ENCODE peak calls at places on chromosome 2, in seven cellular contexts. I, K, Y, G, P, T and M are unnamed samples.
A peak's percentile ranks its signal among the peaks of the same experiment; 100 is the strongest.

GRCh38 chr2:46997884-46998283 is 82.3 kb upstream of the MCFD2 start:
- DNase-seq in Y (no peak), P (no peak), K (no peak), I (no peak), T (no peak), G (no peak), M (no peak)

GRCh38 chr2:37615808-37616673 is 55.4 kb downstream of the CDC42EP3 start:
- DNase-seq in K (no peak), G (no peak), I (no peak), P (no peak), T (no peak), Y (no peak), M (no peak)

GRCh38 chr2:165462433-165462832 is 7.1 kb upstream of the CSRNP3 start:
- DNase-seq in G (no peak), T (no peak), Y (no peak), K (no peak), I (no peak), P (no peak), M (no peak)

GRCh38 chr2:205405194-205405593 is 277.1 kb upstream of the NRP2 start:
- DNase-seq in T (no peak), Y (peak; percentile 14), P (peak; percentile 70), K (peak; percentile 57), I (no peak), G (no peak), M (no peak)

GRCh38 chr2:223047260-223047761 is 4.7 kb upstream of the KCNE4 start:
- DNase-seq in G (peak; percentile 57), K (peak; percentile 97), P (peak; percentile 89), T (peak; percentile 97), Y (peak; percentile 88), I (peak; percentile 68), M (no peak)

GRCh38 chr2:181846359-181846758 is 45.2 kb upstream of the ITPRID2 start:
- DNase-seq in G (no peak), Y (no peak), P (no peak), I (no peak), K (no peak), T (no peak), M (no peak)

GRCh38 chr2:133346654-133347053 is 221.6 kb downstream of the NCKAP5 start:
- DNase-seq in K (peak; percentile 93), G (peak; percentile 21), P (peak; percentile 61), I (peak; percentile 23), Y (peak; percentile 79), T (peak; percentile 82), M (no peak)

GRCh38 chr2:21229302-21229701 is 105.5 kb downstream of the TDRD15 start:
- DNase-seq in K (no peak), T (no peak), Y (no peak), G (no peak), P (no peak), I (no peak), M (no peak)

GRCh38 chr2:20012282-20013060 is at the start of gene MATN3:
- DNase-seq in G (peak; percentile 59), Y (peak; percentile 20), T (no peak), K (no peak), P (no peak), I (peak; percentile 56), M (peak; percentile 16)

GRCh38 chr2:8549273-8549922 is 132.5 kb upstream of the ID2 start:
- DNase-seq in K (no peak), P (no peak), Y (no peak), I (no peak), G (no peak), T (no peak), M (no peak)

GRCh38 chr2:8548871-8549221 is 133.0 kb upstream of the ID2 start:
- DNase-seq in K (no peak), I (no peak), P (no peak), G (no peak), Y (no peak), T (no peak), M (no peak)

GRCh38 chr2:8546319-8547283 is 135.3 kb upstream of the ID2 start:
- DNase-seq in T (no peak), Y (no peak), I (no peak), P (no peak), G (no peak), K (no peak), M (no peak)

GRCh38 chr2:8547284-8548064 is 134.4 kb upstream of the ID2 start:
- DNase-seq in P (no peak), Y (no peak), I (no peak), K (no peak), T (no peak), G (no peak), M (no peak)

GRCh38 chr2:8548065-8548870 is 133.6 kb upstream of the ID2 start:
- DNase-seq in P (no peak), K (no peak), Y (no peak), T (no peak), I (no peak), G (no peak), M (no peak)
- TF ChIP-seq CTCF in P (peak; percentile 6), K (no peak), Y (no peak), T (no peak), I (no peak), G (no peak), M (no peak)

GRCh38 chr2:63053889-63054725 is 3.5 kb downstream of the OTX1 start:
- DNase-seq in P (no peak), Y (no peak), T (no peak), K (no peak), G (no peak), I (peak; percentile 13), M (no peak)

GRCh38 chr2:63055510-63056308 is 5.1 kb downstream of the OTX1 start:
- DNase-seq in T (no peak), K (no peak), G (no peak), P (no peak), I (no peak), Y (no peak), M (no peak)

GRCh38 chr2:63056309-63057065 is 5.9 kb downstream of the OTX1 start:
- DNase-seq in T (no peak), G (no peak), K (no peak), P (no peak), Y (no peak), I (peak; percentile 28), M (no peak)

GRCh38 chr2:63053235-63053888 is 2.7 kb downstream of the OTX1 start:
- DNase-seq in P (no peak), I (no peak), Y (no peak), G (no peak), K (no peak), T (no peak), M (no peak)

GRCh38 chr2:63054812-63055509 is 4.3 kb downstream of the OTX1 start:
- DNase-seq in T (no peak), K (no peak), P (no peak), G (no peak), I (no peak), Y (no peak), M (no peak)
- H3K4me3 ChIP-seq in T (no peak overlapping the region), K (no peak overlapping the region), P (no peak overlapping the region), G (no peak overlapping the region), I (no peak overlapping the region), Y (no peak overlapping the region), M (no peak overlapping the region)

GRCh38 chr2:112646791-112647720 is 1.3 kb downstream of the SLC20A1 start:
- DNase-seq in G (peak; percentile 32), K (no peak), P (no peak), Y (no peak), T (no peak), I (no peak), M (no peak)
- TF ChIP-seq CTCF in G (no peak), K (peak; percentile 5), P (peak; percentile 7), Y (peak; percentile 4), T (no peak), I (no peak), M (no peak)

GRCh38 chr2:224638338-224638823 is 53.2 kb upstream of the CUL3 start:
- DNase-seq in T (no peak), I (no peak), K (no peak), Y (no peak), G (no peak), P (no peak), M (no peak)
- H3K4me3 ChIP-seq in T (no peak overlapping the region), I (no peak overlapping the region), K (no peak overlapping the region), Y (no peak overlapping the region), G (no peak overlapping the region), P (no peak overlapping the region), M (no peak overlapping the region)

GRCh38 chr2:118186858-118187254 is 98.6 kb downstream of the INSIG2 start:
- DNase-seq in P (no peak), T (no peak), G (no peak), I (no peak), K (no peak), Y (no peak), M (no peak)

GRCh38 chr2:118186110-118186857 is 98.0 kb downstream of the INSIG2 start:
- DNase-seq in Y (peak; percentile 84), I (peak; percentile 92), P (peak; percentile 51), K (peak; percentile 75), T (peak; percentile 17), G (peak; percentile 86), M (peak; percentile 28)

GRCh38 chr2:118190365-118190916 is 102.2 kb downstream of the INSIG2 start:
- DNase-seq in T (no peak), I (no peak), Y (no peak), G (no peak), K (no peak), P (no peak), M (no peak)

DNA sequence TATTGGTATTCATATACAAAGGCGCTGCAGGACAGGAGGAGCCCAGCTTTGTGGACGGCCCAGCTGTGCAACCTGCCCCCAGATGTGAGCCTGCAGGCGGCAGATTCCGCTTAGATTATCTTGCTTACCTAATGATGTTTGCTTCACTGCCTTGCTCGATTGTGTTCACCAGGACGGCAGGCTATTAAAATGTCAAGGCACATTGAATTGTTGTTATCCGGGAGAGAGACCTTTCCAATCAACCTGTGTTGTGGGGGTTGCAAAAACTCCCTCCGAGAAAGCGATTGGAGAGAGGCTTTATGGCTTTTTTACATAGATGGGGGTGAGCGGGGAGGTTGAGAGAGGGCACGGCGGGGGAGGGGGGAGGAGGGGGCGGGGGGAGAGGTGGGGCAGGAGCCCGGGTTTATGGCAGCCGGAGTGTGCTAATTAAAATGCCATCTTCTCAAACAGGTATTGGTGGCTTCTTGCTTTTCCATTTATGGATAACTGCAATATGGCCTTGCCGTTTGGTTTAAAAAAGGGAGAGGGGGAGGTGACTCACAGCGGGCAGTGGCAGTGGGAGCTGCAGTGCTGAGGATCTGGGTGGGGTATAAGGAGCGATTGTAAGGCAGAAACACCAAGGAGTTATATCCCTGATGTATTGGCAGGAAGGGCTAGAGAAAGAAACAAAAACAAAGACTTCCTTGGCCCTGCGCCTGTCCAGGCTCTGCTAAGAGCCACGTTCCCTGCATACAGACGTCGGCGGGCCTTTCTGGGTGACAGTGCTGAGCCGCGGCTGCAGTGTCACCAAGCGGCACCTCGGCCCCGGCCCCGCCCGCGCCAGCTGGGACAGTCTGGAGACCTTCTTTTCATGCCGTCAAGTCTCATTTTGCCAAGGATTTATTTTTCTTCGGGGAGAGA is 97.2 kb downstream of the INSIG2 start:
- DNase-seq in K (peak; percentile 20), T (no peak), Y (peak; percentile 31), I (peak; percentile 73), P (peak; percentile 7), G (peak; percentile 37), M (no peak)
- TF ChIP-seq CTCF in K (no peak), T (no peak), Y (no peak), I (peak; percentile 2), P (no peak), G (no peak), M (no peak)